ENCODE peak calls at places on chromosome 10, in seven cellular contexts. One of them, this sample, is unnamed.
A peak's percentile ranks its signal among the peaks of the same experiment; 100 is the strongest.

GRCh38 chr10:63718453-63718852 is 197.3 kb downstream of the REEP3 start:
- DNase-seq in psoas muscle: no peak
- DNase-seq in HepG2: no peak
- DNase-seq in non-pigmented ciliary epithelial cell: no peak
- DNase-seq in NCI-H1417: no peak
- DNase-seq in stimulated activated CD4-positive, alpha-beta T cell treated with anti-CD3 and anti-CD28 coated beads, Interleukin-4, amount 100 ng/mL, for 4 hours: no peak
- DNase-seq in activated naive CD8-positive, alpha-beta T cell treated with anti-CD3 and anti-CD28 coated beads for 36 hours: no peak
- DNase-seq in this sample: no peak

GRCh38 chr10:43056568-43057011 is 20.3 kb upstream of the RET start:
- DNase-seq in psoas muscle: peak; percentile 24
- DNase-seq in HepG2: no peak
- DNase-seq in non-pigmented ciliary epithelial cell: no peak
- DNase-seq in NCI-H1417: no peak
- DNase-seq in stimulated activated CD4-positive, alpha-beta T cell treated with anti-CD3 and anti-CD28 coated beads, Interleukin-4, amount 100 ng/mL, for 4 hours: no peak
- DNase-seq in activated naive CD8-positive, alpha-beta T cell treated with anti-CD3 and anti-CD28 coated beads for 36 hours: no peak
- DNase-seq in this sample: peak; percentile 12

GRCh38 chr10:23417254-23417653 is 21.6 kb upstream of the OTUD1 start:
- DNase-seq in psoas muscle: no peak
- DNase-seq in HepG2: no peak
- DNase-seq in non-pigmented ciliary epithelial cell: no peak
- DNase-seq in NCI-H1417: no peak
- DNase-seq in stimulated activated CD4-positive, alpha-beta T cell treated with anti-CD3 and anti-CD28 coated beads, Interleukin-4, amount 100 ng/mL, for 4 hours: no peak
- DNase-seq in activated naive CD8-positive, alpha-beta T cell treated with anti-CD3 and anti-CD28 coated beads for 36 hours: no peak
- DNase-seq in this sample: no peak

GRCh38 chr10:77173615-77174461 is 463.8 kb downstream of the KCNMA1 start:
- DNase-seq in psoas muscle: peak; percentile 81
- DNase-seq in HepG2: peak; percentile 61
- DNase-seq in non-pigmented ciliary epithelial cell: no peak
- DNase-seq in NCI-H1417: peak; percentile 66
- DNase-seq in stimulated activated CD4-positive, alpha-beta T cell treated with anti-CD3 and anti-CD28 coated beads, Interleukin-4, amount 100 ng/mL, for 4 hours: peak; percentile 30
- DNase-seq in activated naive CD8-positive, alpha-beta T cell treated with anti-CD3 and anti-CD28 coated beads for 36 hours: peak; percentile 49
- DNase-seq in this sample: peak; percentile 75

GRCh38 chr10:62559481-62560206 is 185.5 kb downstream of the ZNF365 start:
- DNase-seq in psoas muscle: no peak
- DNase-seq in HepG2: no peak
- DNase-seq in non-pigmented ciliary epithelial cell: no peak
- DNase-seq in NCI-H1417: no peak
- DNase-seq in stimulated activated CD4-positive, alpha-beta T cell treated with anti-CD3 and anti-CD28 coated beads, Interleukin-4, amount 100 ng/mL, for 4 hours: no peak
- DNase-seq in activated naive CD8-positive, alpha-beta T cell treated with anti-CD3 and anti-CD28 coated beads for 36 hours: no peak
- DNase-seq in this sample: no peak

GRCh38 chr10:100528885-100529472 is 692 bp downstream of the NDUFB8 start:
- DNase-seq in psoas muscle: no peak
- DNase-seq in HepG2: no peak
- DNase-seq in non-pigmented ciliary epithelial cell: no peak
- DNase-seq in NCI-H1417: no peak
- DNase-seq in stimulated activated CD4-positive, alpha-beta T cell treated with anti-CD3 and anti-CD28 coated beads, Interleukin-4, amount 100 ng/mL, for 4 hours: no peak
- DNase-seq in activated naive CD8-positive, alpha-beta T cell treated with anti-CD3 and anti-CD28 coated beads for 36 hours: no peak
- DNase-seq in this sample: no peak

GRCh38 chr10:132411561-132412253 is 14.7 kb downstream of the PWWP2B start:
- DNase-seq in psoas muscle: no peak
- DNase-seq in HepG2: no peak
- DNase-seq in non-pigmented ciliary epithelial cell: no peak
- DNase-seq in NCI-H1417: peak; percentile 25
- DNase-seq in stimulated activated CD4-positive, alpha-beta T cell treated with anti-CD3 and anti-CD28 coated beads, Interleukin-4, amount 100 ng/mL, for 4 hours: no peak
- DNase-seq in activated naive CD8-positive, alpha-beta T cell treated with anti-CD3 and anti-CD28 coated beads for 36 hours: no peak
- DNase-seq in this sample: peak; percentile 72

GRCh38 chr10:50605280-50606270 is 18.2 kb downstream of the SGMS1 start:
- DNase-seq in psoas muscle: no peak
- DNase-seq in HepG2: peak; percentile 75
- DNase-seq in non-pigmented ciliary epithelial cell: peak; percentile 96
- DNase-seq in NCI-H1417: no peak
- DNase-seq in stimulated activated CD4-positive, alpha-beta T cell treated with anti-CD3 and anti-CD28 coated beads, Interleukin-4, amount 100 ng/mL, for 4 hours: no peak
- DNase-seq in activated naive CD8-positive, alpha-beta T cell treated with anti-CD3 and anti-CD28 coated beads for 36 hours: no peak
- DNase-seq in this sample: peak; percentile 16

GRCh38 chr10:115638246-115638645 is 545.1 kb downstream of the ATRNL1 start:
- DNase-seq in psoas muscle: no peak
- DNase-seq in HepG2: no peak
- DNase-seq in non-pigmented ciliary epithelial cell: no peak
- DNase-seq in NCI-H1417: no peak
- DNase-seq in stimulated activated CD4-positive, alpha-beta T cell treated with anti-CD3 and anti-CD28 coated beads, Interleukin-4, amount 100 ng/mL, for 4 hours: no peak
- DNase-seq in activated naive CD8-positive, alpha-beta T cell treated with anti-CD3 and anti-CD28 coated beads for 36 hours: no peak
- DNase-seq in this sample: no peak

GRCh38 chr10:31829776-31830175 is 98.9 kb downstream of the ARHGAP12 start:
- DNase-seq in psoas muscle: no peak
- DNase-seq in HepG2: no peak
- DNase-seq in non-pigmented ciliary epithelial cell: no peak
- DNase-seq in NCI-H1417: no peak
- DNase-seq in stimulated activated CD4-positive, alpha-beta T cell treated with anti-CD3 and anti-CD28 coated beads, Interleukin-4, amount 100 ng/mL, for 4 hours: no peak
- DNase-seq in activated naive CD8-positive, alpha-beta T cell treated with anti-CD3 and anti-CD28 coated beads for 36 hours: no peak
- DNase-seq in this sample: no peak

GRCh38 chr10:119364941-119365340 is 157.6 kb downstream of the GRK5 start:
- DNase-seq in psoas muscle: no peak
- DNase-seq in HepG2: no peak
- DNase-seq in non-pigmented ciliary epithelial cell: no peak
- DNase-seq in NCI-H1417: no peak
- DNase-seq in stimulated activated CD4-positive, alpha-beta T cell treated with anti-CD3 and anti-CD28 coated beads, Interleukin-4, amount 100 ng/mL, for 4 hours: no peak
- DNase-seq in activated naive CD8-positive, alpha-beta T cell treated with anti-CD3 and anti-CD28 coated beads for 36 hours: no peak
- DNase-seq in this sample: no peak

GRCh38 chr10:42753507-42754154 is 29.0 kb upstream of the BMS1 start:
- DNase-seq in psoas muscle: peak; percentile 57
- DNase-seq in HepG2: no peak
- DNase-seq in non-pigmented ciliary epithelial cell: no peak
- DNase-seq in NCI-H1417: peak; percentile 36
- DNase-seq in stimulated activated CD4-positive, alpha-beta T cell treated with anti-CD3 and anti-CD28 coated beads, Interleukin-4, amount 100 ng/mL, for 4 hours: no peak
- DNase-seq in activated naive CD8-positive, alpha-beta T cell treated with anti-CD3 and anti-CD28 coated beads for 36 hours: peak; percentile 26
- DNase-seq in this sample: no peak

GRCh38 chr10:11597470-11597869 is 14.0 kb downstream of the USP6NL start:
- DNase-seq in psoas muscle: no peak
- DNase-seq in HepG2: no peak
- DNase-seq in non-pigmented ciliary epithelial cell: no peak
- DNase-seq in NCI-H1417: no peak
- DNase-seq in stimulated activated CD4-positive, alpha-beta T cell treated with anti-CD3 and anti-CD28 coated beads, Interleukin-4, amount 100 ng/mL, for 4 hours: no peak
- DNase-seq in activated naive CD8-positive, alpha-beta T cell treated with anti-CD3 and anti-CD28 coated beads for 36 hours: no peak
- DNase-seq in this sample: no peak

GRCh38 chr10:49012603-49013002 is 73.0 kb upstream of the LRRC18 start:
- DNase-seq in psoas muscle: no peak
- DNase-seq in HepG2: no peak
- DNase-seq in non-pigmented ciliary epithelial cell: no peak
- DNase-seq in NCI-H1417: no peak
- DNase-seq in stimulated activated CD4-positive, alpha-beta T cell treated with anti-CD3 and anti-CD28 coated beads, Interleukin-4, amount 100 ng/mL, for 4 hours: no peak
- DNase-seq in activated naive CD8-positive, alpha-beta T cell treated with anti-CD3 and anti-CD28 coated beads for 36 hours: no peak
- DNase-seq in this sample: no peak

GRCh38 chr10:69486922-69487730 is 35.9 kb downstream of the TSPAN15 start:
- DNase-seq in psoas muscle: peak; percentile 53
- DNase-seq in HepG2: no peak
- DNase-seq in non-pigmented ciliary epithelial cell: no peak
- DNase-seq in NCI-H1417: no peak
- DNase-seq in stimulated activated CD4-positive, alpha-beta T cell treated with anti-CD3 and anti-CD28 coated beads, Interleukin-4, amount 100 ng/mL, for 4 hours: no peak
- DNase-seq in activated naive CD8-positive, alpha-beta T cell treated with anti-CD3 and anti-CD28 coated beads for 36 hours: no peak
- DNase-seq in this sample: no peak

GRCh38 chr10:108684431-108684830 is 1238.9 kb downstream of the XPNPEP1 start:
- DNase-seq in psoas muscle: no peak
- DNase-seq in HepG2: no peak
- DNase-seq in non-pigmented ciliary epithelial cell: peak; percentile 20
- DNase-seq in NCI-H1417: no peak
- DNase-seq in stimulated activated CD4-positive, alpha-beta T cell treated with anti-CD3 and anti-CD28 coated beads, Interleukin-4, amount 100 ng/mL, for 4 hours: no peak
- DNase-seq in activated naive CD8-positive, alpha-beta T cell treated with anti-CD3 and anti-CD28 coated beads for 36 hours: no peak
- DNase-seq in this sample: no peak

GRCh38 chr10:15245530-15245929 is 77.0 kb upstream of the NMT2 start:
- DNase-seq in psoas muscle: no peak
- DNase-seq in HepG2: peak; percentile 20
- DNase-seq in non-pigmented ciliary epithelial cell: no peak
- DNase-seq in NCI-H1417: no peak
- DNase-seq in stimulated activated CD4-positive, alpha-beta T cell treated with anti-CD3 and anti-CD28 coated beads, Interleukin-4, amount 100 ng/mL, for 4 hours: no peak
- DNase-seq in activated naive CD8-positive, alpha-beta T cell treated with anti-CD3 and anti-CD28 coated beads for 36 hours: peak; percentile 30
- DNase-seq in this sample: no peak

GRCh38 chr10:5943536-5943935 is 33.8 kb downstream of the IL15RA start:
- DNase-seq in psoas muscle: peak; percentile 76
- DNase-seq in HepG2: no peak
- DNase-seq in non-pigmented ciliary epithelial cell: no peak
- DNase-seq in NCI-H1417: peak; percentile 1
- DNase-seq in stimulated activated CD4-positive, alpha-beta T cell treated with anti-CD3 and anti-CD28 coated beads, Interleukin-4, amount 100 ng/mL, for 4 hours: no peak
- DNase-seq in activated naive CD8-positive, alpha-beta T cell treated with anti-CD3 and anti-CD28 coated beads for 36 hours: no peak
- DNase-seq in this sample: peak; percentile 45

GRCh38 chr10:23345861-23346260 is 1.3 kb upstream of the C10orf67 start:
- DNase-seq in psoas muscle: no peak
- DNase-seq in HepG2: peak; percentile 94
- DNase-seq in non-pigmented ciliary epithelial cell: peak; percentile 83
- DNase-seq in NCI-H1417: peak; percentile 9
- DNase-seq in stimulated activated CD4-positive, alpha-beta T cell treated with anti-CD3 and anti-CD28 coated beads, Interleukin-4, amount 100 ng/mL, for 4 hours: no peak
- DNase-seq in activated naive CD8-positive, alpha-beta T cell treated with anti-CD3 and anti-CD28 coated beads for 36 hours: no peak
- DNase-seq in this sample: no peak

GRCh38 chr10:77643795-77644468 is 6.3 kb upstream of the KCNMA1 start:
- DNase-seq in psoas muscle: no peak
- DNase-seq in HepG2: peak; percentile 27
- DNase-seq in non-pigmented ciliary epithelial cell: no peak
- DNase-seq in NCI-H1417: no peak
- DNase-seq in stimulated activated CD4-positive, alpha-beta T cell treated with anti-CD3 and anti-CD28 coated beads, Interleukin-4, amount 100 ng/mL, for 4 hours: no peak
- DNase-seq in activated naive CD8-positive, alpha-beta T cell treated with anti-CD3 and anti-CD28 coated beads for 36 hours: no peak
- DNase-seq in this sample: peak; percentile 43

GRCh38 chr10:7526017-7526400 is 115.2 kb upstream of the SFMBT2 start:
- DNase-seq in psoas muscle: no peak
- DNase-seq in HepG2: peak; percentile 23
- DNase-seq in non-pigmented ciliary epithelial cell: no peak
- DNase-seq in NCI-H1417: no peak
- DNase-seq in stimulated activated CD4-positive, alpha-beta T cell treated with anti-CD3 and anti-CD28 coated beads, Interleukin-4, amount 100 ng/mL, for 4 hours: no peak
- DNase-seq in activated naive CD8-positive, alpha-beta T cell treated with anti-CD3 and anti-CD28 coated beads for 36 hours: no peak
- DNase-seq in this sample: no peak

GRCh38 chr10:123240776-123241175 is 86.6 kb downstream of the BUB3 start:
- DNase-seq in psoas muscle: no peak
- DNase-seq in HepG2: no peak
- DNase-seq in non-pigmented ciliary epithelial cell: no peak
- DNase-seq in NCI-H1417: no peak
- DNase-seq in stimulated activated CD4-positive, alpha-beta T cell treated with anti-CD3 and anti-CD28 coated beads, Interleukin-4, amount 100 ng/mL, for 4 hours: no peak
- DNase-seq in activated naive CD8-positive, alpha-beta T cell treated with anti-CD3 and anti-CD28 coated beads for 36 hours: no peak
- DNase-seq in this sample: no peak

GRCh38 chr10:88461426-88461825 is 121.7 kb downstream of the RNLS start:
- DNase-seq in psoas muscle: no peak
- DNase-seq in HepG2: no peak
- DNase-seq in non-pigmented ciliary epithelial cell: no peak
- DNase-seq in NCI-H1417: no peak
- DNase-seq in stimulated activated CD4-positive, alpha-beta T cell treated with anti-CD3 and anti-CD28 coated beads, Interleukin-4, amount 100 ng/mL, for 4 hours: no peak
- DNase-seq in activated naive CD8-positive, alpha-beta T cell treated with anti-CD3 and anti-CD28 coated beads for 36 hours: no peak
- DNase-seq in this sample: no peak

GRCh38 chr10:73586583-73586984 is 4.6 kb downstream of the USP54 start:
- DNase-seq in psoas muscle: no peak
- DNase-seq in HepG2: peak; percentile 93
- DNase-seq in non-pigmented ciliary epithelial cell: peak; percentile 67
- DNase-seq in NCI-H1417: no peak
- DNase-seq in stimulated activated CD4-positive, alpha-beta T cell treated with anti-CD3 and anti-CD28 coated beads, Interleukin-4, amount 100 ng/mL, for 4 hours: no peak
- DNase-seq in activated naive CD8-positive, alpha-beta T cell treated with anti-CD3 and anti-CD28 coated beads for 36 hours: no peak
- DNase-seq in this sample: no peak

GRCh38 chr10:131211146-131211545 is 100.4 kb downstream of the TCERG1L start:
- DNase-seq in psoas muscle: peak; percentile 22
- DNase-seq in HepG2: no peak
- DNase-seq in non-pigmented ciliary epithelial cell: no peak
- DNase-seq in NCI-H1417: no peak
- DNase-seq in stimulated activated CD4-positive, alpha-beta T cell treated with anti-CD3 and anti-CD28 coated beads, Interleukin-4, amount 100 ng/mL, for 4 hours: no peak
- DNase-seq in activated naive CD8-positive, alpha-beta T cell treated with anti-CD3 and anti-CD28 coated beads for 36 hours: no peak
- DNase-seq in this sample: no peak

GRCh38 chr10:128062331-128062730 is 63.9 kb downstream of the MKI67 start:
- DNase-seq in psoas muscle: no peak
- DNase-seq in HepG2: no peak
- DNase-seq in non-pigmented ciliary epithelial cell: no peak
- DNase-seq in NCI-H1417: no peak
- DNase-seq in stimulated activated CD4-positive, alpha-beta T cell treated with anti-CD3 and anti-CD28 coated beads, Interleukin-4, amount 100 ng/mL, for 4 hours: no peak
- DNase-seq in activated naive CD8-positive, alpha-beta T cell treated with anti-CD3 and anti-CD28 coated beads for 36 hours: no peak
- DNase-seq in this sample: no peak

GRCh38 chr10:86520871-86521619 is 547 bp downstream of the WAPL start:
- DNase-seq in psoas muscle: peak; percentile 77
- DNase-seq in HepG2: peak; percentile 40
- DNase-seq in non-pigmented ciliary epithelial cell: no peak
- DNase-seq in NCI-H1417: peak; percentile 58
- DNase-seq in stimulated activated CD4-positive, alpha-beta T cell treated with anti-CD3 and anti-CD28 coated beads, Interleukin-4, amount 100 ng/mL, for 4 hours: peak; percentile 21
- DNase-seq in activated naive CD8-positive, alpha-beta T cell treated with anti-CD3 and anti-CD28 coated beads for 36 hours: peak; percentile 47
- DNase-seq in this sample: peak; percentile 76

GRCh38 chr10:94725871-94726270 is 36.6 kb upstream of the CYP2C19 start:
- DNase-seq in psoas muscle: no peak
- DNase-seq in HepG2: no peak
- DNase-seq in non-pigmented ciliary epithelial cell: no peak
- DNase-seq in NCI-H1417: no peak
- DNase-seq in stimulated activated CD4-positive, alpha-beta T cell treated with anti-CD3 and anti-CD28 coated beads, Interleukin-4, amount 100 ng/mL, for 4 hours: no peak
- DNase-seq in activated naive CD8-positive, alpha-beta T cell treated with anti-CD3 and anti-CD28 coated beads for 36 hours: no peak
- DNase-seq in this sample: no peak

GRCh38 chr10:46018453-46019169 is 11.8 kb downstream of the NCOA4 start:
- DNase-seq in psoas muscle: no peak
- DNase-seq in HepG2: no peak
- DNase-seq in non-pigmented ciliary epithelial cell: no peak
- DNase-seq in NCI-H1417: no peak
- DNase-seq in stimulated activated CD4-positive, alpha-beta T cell treated with anti-CD3 and anti-CD28 coated beads, Interleukin-4, amount 100 ng/mL, for 4 hours: no peak
- DNase-seq in activated naive CD8-positive, alpha-beta T cell treated with anti-CD3 and anti-CD28 coated beads for 36 hours: no peak
- DNase-seq in this sample: no peak

GRCh38 chr10:28442375-28442774 is 90.5 kb upstream of the WAC start:
- DNase-seq in psoas muscle: no peak
- DNase-seq in HepG2: no peak
- DNase-seq in non-pigmented ciliary epithelial cell: no peak
- DNase-seq in NCI-H1417: no peak
- DNase-seq in stimulated activated CD4-positive, alpha-beta T cell treated with anti-CD3 and anti-CD28 coated beads, Interleukin-4, amount 100 ng/mL, for 4 hours: no peak
- DNase-seq in activated naive CD8-positive, alpha-beta T cell treated with anti-CD3 and anti-CD28 coated beads for 36 hours: no peak
- DNase-seq in this sample: no peak

This sample was measured in left colon.